ENCODE peak calls at places on chromosomes 11 and 22, in four cellular contexts. One of them, this sample, is unnamed.

GRCh38 chr11:11659567-11660341 is 37.9 kb upstream of the GALNT18 start:
- DNase-seq in fibroblast of mammary gland: no peak
- DNase-seq in lung: no peak
- DNase-seq in left ventricle myocardium inferior: no peak
- DNase-seq in this sample: no peak

GRCh38 chr22:46585340-46586122 is 34.7 kb upstream of the GRAMD4 start:
- DNase-seq in left ventricle myocardium inferior: no peak
- DNase-seq in fibroblast of mammary gland: no peak
- DNase-seq in lung: no peak
- DNase-seq in this sample: no peak

GRCh38 chr11:134530826-134531225 is 118.8 kb upstream of the B3GAT1 start:
- DNase-seq in fibroblast of mammary gland: no peak
- DNase-seq in left ventricle myocardium inferior: no peak
- DNase-seq in lung: no peak
- DNase-seq in this sample: no peak

GRCh38 chr22:20750461-20751184 is 23.3 kb upstream of the SERPIND1 start:
- DNase-seq in fibroblast of mammary gland: peak
- DNase-seq in lung: peak
- DNase-seq in left ventricle myocardium inferior: peak
- DNase-seq in this sample: peak

GRCh38 chr11:128494418-128495332 is 92.7 kb downstream of the ETS1 start:
- DNase-seq in left ventricle myocardium inferior: no peak
- DNase-seq in fibroblast of mammary gland: peak
- DNase-seq in lung: no peak
- DNase-seq in this sample: no peak

GRCh38 chr11:114438303-114438702 is 964 bp upstream of the REXO2 start:
- DNase-seq in fibroblast of mammary gland: no peak
- DNase-seq in lung: no peak
- DNase-seq in left ventricle myocardium inferior: no peak
- DNase-seq in this sample: peak

GRCh38 chr11:44628730-44629361 is 63.4 kb downstream of the CD82 start:
- DNase-seq in left ventricle myocardium inferior: no peak
- DNase-seq in fibroblast of mammary gland: no peak
- DNase-seq in lung: peak
- DNase-seq in this sample: no peak

GRCh38 chr11:70200212-70200844 is 2.8 kb upstream of the FADD start:
- DNase-seq in fibroblast of mammary gland: peak
- DNase-seq in left ventricle myocardium inferior: no peak
- DNase-seq in lung: no peak
- DNase-seq in this sample: no peak

GRCh38 chr11:2693271-2693833 is 6.4 kb downstream of the KCNQ1OT1 start:
- DNase-seq in fibroblast of mammary gland: no peak
- DNase-seq in lung: no peak
- DNase-seq in left ventricle myocardium inferior: no peak
- DNase-seq in this sample: no peak

GRCh38 chr22:32331918-32332725 is 25.5 kb upstream of the RFPL3 start:
- DNase-seq in lung: no peak
- DNase-seq in left ventricle myocardium inferior: no peak
- DNase-seq in fibroblast of mammary gland: no peak
- DNase-seq in this sample: no peak

GRCh38 chr11:47348859-47349258 is 3.6 kb downstream of the MYBPC3 start:
- DNase-seq in lung: no peak
- DNase-seq in left ventricle myocardium inferior: no peak
- DNase-seq in fibroblast of mammary gland: peak
- DNase-seq in this sample: peak

GRCh38 chr11:86802601-86803051 is 2.3 kb downstream of the PRSS23 start:
- DNase-seq in fibroblast of mammary gland: peak
- DNase-seq in left ventricle myocardium inferior: no peak
- DNase-seq in lung: no peak
- DNase-seq in this sample: peak

GRCh38 chr11:76859708-76860233 is 947 bp upstream of the ACER3 start:
- DNase-seq in left ventricle myocardium inferior: peak
- DNase-seq in fibroblast of mammary gland: no peak
- DNase-seq in lung: no peak
- DNase-seq in this sample: no peak

GRCh38 chr11:76861490-76861953 is 804 bp downstream of the ACER3 start:
- DNase-seq in left ventricle myocardium inferior: no peak
- DNase-seq in lung: no peak
- DNase-seq in fibroblast of mammary gland: no peak
- DNase-seq in this sample: no peak

GRCh38 chr11:76863196-76863777 is 2.6 kb downstream of the ACER3 start:
- DNase-seq in fibroblast of mammary gland: no peak
- DNase-seq in left ventricle myocardium inferior: no peak
- DNase-seq in lung: peak
- DNase-seq in this sample: no peak

GRCh38 chr11:76857776-76858461 is 2.8 kb upstream of the ACER3 start:
- DNase-seq in lung: no peak
- DNase-seq in left ventricle myocardium inferior: no peak
- DNase-seq in fibroblast of mammary gland: no peak
- DNase-seq in this sample: no peak

GRCh38 chr11:76860539-76861475 is at the start of gene ACER3:
- DNase-seq in lung: peak
- DNase-seq in left ventricle myocardium inferior: peak
- DNase-seq in fibroblast of mammary gland: peak
- DNase-seq in this sample: peak
- TF ChIP-seq CTCF in lung: no peak
- TF ChIP-seq CTCF in left ventricle myocardium inferior: peak
- TF ChIP-seq CTCF in fibroblast of mammary gland: peak
- TF ChIP-seq CTCF in this sample: peak

DNA sequence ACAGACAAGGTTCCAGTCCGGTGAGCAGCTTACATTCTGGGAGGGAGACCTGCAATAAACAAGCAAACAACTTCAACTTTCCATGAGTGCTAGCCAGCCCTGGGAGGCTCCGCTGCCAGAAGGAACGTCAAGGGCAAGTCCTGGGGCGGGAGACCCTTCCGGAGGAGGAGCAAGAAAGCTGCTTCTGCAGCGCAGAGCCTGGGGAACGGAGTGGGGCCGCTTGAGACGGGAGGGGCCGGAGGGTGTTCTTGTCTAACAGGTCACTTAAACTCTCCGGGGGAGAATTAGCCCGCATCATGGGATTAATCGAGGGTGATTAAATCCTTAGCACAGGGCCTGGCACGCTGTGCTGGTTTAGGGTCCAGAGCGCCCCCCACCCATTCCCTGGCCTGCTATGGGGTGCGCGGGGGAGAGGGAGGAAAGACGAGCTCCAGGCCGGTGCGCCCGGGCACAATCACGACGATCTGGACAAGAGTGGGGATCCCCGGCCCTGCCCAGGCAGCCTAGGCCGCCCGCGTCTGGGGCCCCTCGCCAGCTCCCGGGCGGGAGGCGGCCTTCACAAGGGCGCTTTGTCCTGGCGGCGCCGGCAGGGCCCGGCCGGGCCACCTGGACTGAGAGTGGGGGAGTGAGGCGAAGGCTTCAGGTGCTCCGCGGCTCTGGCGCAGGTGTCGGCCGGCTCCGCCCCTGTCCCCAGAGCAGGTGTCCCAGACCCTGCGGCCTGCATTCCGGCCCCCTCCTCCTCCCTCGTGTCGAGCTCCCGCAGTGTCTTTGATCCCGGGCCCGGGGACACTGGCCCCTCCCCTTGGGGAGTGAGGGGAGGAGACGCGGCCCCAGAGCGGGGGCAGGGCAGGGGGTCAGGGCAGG is 663 bp upstream of the LARGE2 start:
- DNase-seq in lung: peak
- DNase-seq in fibroblast of mammary gland: no peak
- DNase-seq in left ventricle myocardium inferior: peak
- DNase-seq in this sample: no peak
- H3K4me3 ChIP-seq in lung: no peak
- H3K4me3 ChIP-seq in fibroblast of mammary gland: no peak
- H3K4me3 ChIP-seq in left ventricle myocardium inferior: peak
- H3K4me3 ChIP-seq in this sample: no peak

GRCh38 chr11:34859496-34859895 is 56.7 kb downstream of the APIP start:
- DNase-seq in left ventricle myocardium inferior: no peak
- DNase-seq in lung: no peak
- DNase-seq in fibroblast of mammary gland: no peak
- DNase-seq in this sample: no peak
- TF ChIP-seq CTCF in left ventricle myocardium inferior: no peak
- TF ChIP-seq CTCF in lung: no peak
- TF ChIP-seq CTCF in fibroblast of mammary gland: no peak
- TF ChIP-seq CTCF in this sample: no peak

DNA sequence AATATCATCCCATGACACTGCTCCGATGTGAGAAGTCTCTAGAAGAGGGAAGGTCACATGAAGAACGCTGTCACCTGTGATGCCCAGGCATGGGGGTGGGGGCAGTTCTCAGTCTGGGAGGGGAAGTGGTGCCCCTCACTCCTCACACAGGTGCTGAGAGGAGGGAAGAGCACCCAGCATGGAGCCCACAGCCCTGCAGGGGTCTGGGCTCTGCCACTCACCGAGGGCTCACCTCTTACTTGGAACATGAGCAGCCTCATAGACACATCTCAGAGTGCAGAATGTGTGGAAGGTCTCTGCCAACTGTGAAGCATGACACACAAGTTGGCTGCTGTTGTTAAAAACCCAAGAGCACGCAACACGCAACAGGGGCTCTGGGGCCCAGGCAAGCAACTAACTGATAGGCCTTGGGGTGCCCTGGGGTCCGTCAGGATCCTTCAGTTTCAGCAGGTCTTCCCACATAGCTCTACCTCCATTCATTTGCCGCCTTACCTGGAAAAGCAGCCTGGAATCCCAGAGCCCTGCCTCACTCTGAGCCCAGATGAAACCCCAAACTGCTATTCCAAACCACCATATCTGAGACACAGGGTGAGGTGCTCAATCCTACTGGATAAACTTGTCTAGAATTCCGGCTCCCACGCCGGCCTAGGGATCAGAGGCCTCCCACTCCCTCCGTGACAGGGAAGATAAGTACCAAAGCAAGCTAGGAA is 17.5 kb upstream of the TMPRSS4 start:
- DNase-seq in fibroblast of mammary gland: no peak
- DNase-seq in left ventricle myocardium inferior: no peak
- DNase-seq in lung: no peak
- DNase-seq in this sample: no peak
- H3K4me3 ChIP-seq in fibroblast of mammary gland: no peak
- H3K4me3 ChIP-seq in left ventricle myocardium inferior: no peak
- H3K4me3 ChIP-seq in lung: no peak
- H3K4me3 ChIP-seq in this sample: no peak